ENCODE peak calls at places on chromosomes 5 and 9, in eight cellular contexts. One of them, this sample, is unnamed.

GRCh38 chr5:172637740-172638139 is 3.3 kb upstream of the NEURL1B start:
- ATAC-seq in T-cell: no peak
- ATAC-seq in stimulated activated naive CD8-positive, alpha-beta T cell treated with anti-CD3 and anti-CD28 coated beads, Interleukin-15, Interleukin-2, amounts not matched to agents 100 U/mL and 50 U/mL, for 24 hours: no peak
- ATAC-seq in foreskin keratinocyte: no peak
- ATAC-seq in gastroesophageal sphincter: no peak
- ATAC-seq in activated CD8-positive, alpha-beta T cell treated with anti-CD3 and anti-CD28 coated beads for 36 hours: no peak
- ATAC-seq in activated T-cell treated with anti-CD3 and anti-CD28 coated beads, Interleukin-2, amount 50 U/mL, for 72 hours: no peak
- ATAC-seq in natural killer cell: no peak
- ATAC-seq in this sample: no peak

GRCh38 chr9:16385590-16386578 is 484.6 kb downstream of the BNC2 start:
- ATAC-seq in foreskin keratinocyte: peak
- ATAC-seq in stimulated activated naive CD8-positive, alpha-beta T cell treated with anti-CD3 and anti-CD28 coated beads, Interleukin-15, Interleukin-2, amounts not matched to agents 100 U/mL and 50 U/mL, for 24 hours: no peak
- ATAC-seq in gastroesophageal sphincter: peak
- ATAC-seq in natural killer cell: no peak
- ATAC-seq in T-cell: no peak
- ATAC-seq in activated T-cell treated with anti-CD3 and anti-CD28 coated beads, Interleukin-2, amount 50 U/mL, for 72 hours: no peak
- ATAC-seq in activated CD8-positive, alpha-beta T cell treated with anti-CD3 and anti-CD28 coated beads for 36 hours: no peak
- ATAC-seq in this sample: no peak

GRCh38 chr5:139904566-139905400 is 109.2 kb downstream of the PSD2 start:
- ATAC-seq in activated CD8-positive, alpha-beta T cell treated with anti-CD3 and anti-CD28 coated beads for 36 hours: no peak
- ATAC-seq in activated T-cell treated with anti-CD3 and anti-CD28 coated beads, Interleukin-2, amount 50 U/mL, for 72 hours: no peak
- ATAC-seq in T-cell: no peak
- ATAC-seq in gastroesophageal sphincter: no peak
- ATAC-seq in stimulated activated naive CD8-positive, alpha-beta T cell treated with anti-CD3 and anti-CD28 coated beads, Interleukin-15, Interleukin-2, amounts not matched to agents 100 U/mL and 50 U/mL, for 24 hours: no peak
- ATAC-seq in natural killer cell: no peak
- ATAC-seq in foreskin keratinocyte: no peak
- ATAC-seq in this sample: no peak

GRCh38 chr5:134964359-134965270 is 3.1 kb upstream of the CATSPER3 start:
- ATAC-seq in foreskin keratinocyte: no peak
- ATAC-seq in stimulated activated naive CD8-positive, alpha-beta T cell treated with anti-CD3 and anti-CD28 coated beads, Interleukin-15, Interleukin-2, amounts not matched to agents 100 U/mL and 50 U/mL, for 24 hours: peak
- ATAC-seq in gastroesophageal sphincter: no peak
- ATAC-seq in activated T-cell treated with anti-CD3 and anti-CD28 coated beads, Interleukin-2, amount 50 U/mL, for 72 hours: peak
- ATAC-seq in T-cell: peak
- ATAC-seq in activated CD8-positive, alpha-beta T cell treated with anti-CD3 and anti-CD28 coated beads for 36 hours: peak
- ATAC-seq in natural killer cell: peak
- ATAC-seq in this sample: peak

GRCh38 chr9:137026828-137027227 is 1.2 kb downstream of the ABCA2 start:
- ATAC-seq in activated T-cell treated with anti-CD3 and anti-CD28 coated beads, Interleukin-2, amount 50 U/mL, for 72 hours: no peak
- ATAC-seq in activated CD8-positive, alpha-beta T cell treated with anti-CD3 and anti-CD28 coated beads for 36 hours: no peak
- ATAC-seq in stimulated activated naive CD8-positive, alpha-beta T cell treated with anti-CD3 and anti-CD28 coated beads, Interleukin-15, Interleukin-2, amounts not matched to agents 100 U/mL and 50 U/mL, for 24 hours: no peak
- ATAC-seq in T-cell: no peak
- ATAC-seq in foreskin keratinocyte: no peak
- ATAC-seq in natural killer cell: no peak
- ATAC-seq in gastroesophageal sphincter: no peak
- ATAC-seq in this sample: no peak

GRCh38 chr9:110099236-110099741 is 108.7 kb downstream of the C9orf152 start:
- ATAC-seq in activated T-cell treated with anti-CD3 and anti-CD28 coated beads, Interleukin-2, amount 50 U/mL, for 72 hours: no peak
- ATAC-seq in stimulated activated naive CD8-positive, alpha-beta T cell treated with anti-CD3 and anti-CD28 coated beads, Interleukin-15, Interleukin-2, amounts not matched to agents 100 U/mL and 50 U/mL, for 24 hours: no peak
- ATAC-seq in gastroesophageal sphincter: peak
- ATAC-seq in foreskin keratinocyte: peak
- ATAC-seq in activated CD8-positive, alpha-beta T cell treated with anti-CD3 and anti-CD28 coated beads for 36 hours: no peak
- ATAC-seq in natural killer cell: no peak
- ATAC-seq in T-cell: no peak
- ATAC-seq in this sample: no peak

GRCh38 chr9:127340721-127341120 is 56.2 kb upstream of the SLC2A8 start:
- ATAC-seq in foreskin keratinocyte: no peak
- ATAC-seq in activated CD8-positive, alpha-beta T cell treated with anti-CD3 and anti-CD28 coated beads for 36 hours: no peak
- ATAC-seq in gastroesophageal sphincter: peak
- ATAC-seq in activated T-cell treated with anti-CD3 and anti-CD28 coated beads, Interleukin-2, amount 50 U/mL, for 72 hours: no peak
- ATAC-seq in T-cell: no peak
- ATAC-seq in stimulated activated naive CD8-positive, alpha-beta T cell treated with anti-CD3 and anti-CD28 coated beads, Interleukin-15, Interleukin-2, amounts not matched to agents 100 U/mL and 50 U/mL, for 24 hours: no peak
- ATAC-seq in natural killer cell: no peak
- ATAC-seq in this sample: no peak

GRCh38 chr9:27361401-27361953 is 64.5 kb upstream of the EQTN start:
- ATAC-seq in activated T-cell treated with anti-CD3 and anti-CD28 coated beads, Interleukin-2, amount 50 U/mL, for 72 hours: no peak
- ATAC-seq in T-cell: no peak
- ATAC-seq in natural killer cell: no peak
- ATAC-seq in foreskin keratinocyte: no peak
- ATAC-seq in gastroesophageal sphincter: no peak
- ATAC-seq in activated CD8-positive, alpha-beta T cell treated with anti-CD3 and anti-CD28 coated beads for 36 hours: no peak
- ATAC-seq in stimulated activated naive CD8-positive, alpha-beta T cell treated with anti-CD3 and anti-CD28 coated beads, Interleukin-15, Interleukin-2, amounts not matched to agents 100 U/mL and 50 U/mL, for 24 hours: no peak
- ATAC-seq in this sample: no peak

GRCh38 chr5:132635873-132636272 is 22.1 kb upstream of the IL13 start:
- ATAC-seq in gastroesophageal sphincter: no peak
- ATAC-seq in T-cell: no peak
- ATAC-seq in activated CD8-positive, alpha-beta T cell treated with anti-CD3 and anti-CD28 coated beads for 36 hours: peak
- ATAC-seq in stimulated activated naive CD8-positive, alpha-beta T cell treated with anti-CD3 and anti-CD28 coated beads, Interleukin-15, Interleukin-2, amounts not matched to agents 100 U/mL and 50 U/mL, for 24 hours: peak
- ATAC-seq in natural killer cell: no peak
- ATAC-seq in foreskin keratinocyte: no peak
- ATAC-seq in activated T-cell treated with anti-CD3 and anti-CD28 coated beads, Interleukin-2, amount 50 U/mL, for 72 hours: peak
- ATAC-seq in this sample: peak

GRCh38 chr5:37810311-37810710 is 29.5 kb downstream of the GDNF start:
- ATAC-seq in foreskin keratinocyte: no peak
- ATAC-seq in stimulated activated naive CD8-positive, alpha-beta T cell treated with anti-CD3 and anti-CD28 coated beads, Interleukin-15, Interleukin-2, amounts not matched to agents 100 U/mL and 50 U/mL, for 24 hours: no peak
- ATAC-seq in T-cell: no peak
- ATAC-seq in activated CD8-positive, alpha-beta T cell treated with anti-CD3 and anti-CD28 coated beads for 36 hours: no peak
- ATAC-seq in natural killer cell: no peak
- ATAC-seq in gastroesophageal sphincter: no peak
- ATAC-seq in activated T-cell treated with anti-CD3 and anti-CD28 coated beads, Interleukin-2, amount 50 U/mL, for 72 hours: no peak
- ATAC-seq in this sample: no peak

GRCh38 chr5:5374034-5374715 is 48.3 kb upstream of the ICE1 start:
- ATAC-seq in activated T-cell treated with anti-CD3 and anti-CD28 coated beads, Interleukin-2, amount 50 U/mL, for 72 hours: no peak
- ATAC-seq in gastroesophageal sphincter: no peak
- ATAC-seq in activated CD8-positive, alpha-beta T cell treated with anti-CD3 and anti-CD28 coated beads for 36 hours: no peak
- ATAC-seq in stimulated activated naive CD8-positive, alpha-beta T cell treated with anti-CD3 and anti-CD28 coated beads, Interleukin-15, Interleukin-2, amounts not matched to agents 100 U/mL and 50 U/mL, for 24 hours: no peak
- ATAC-seq in natural killer cell: no peak
- ATAC-seq in foreskin keratinocyte: peak
- ATAC-seq in T-cell: no peak
- ATAC-seq in this sample: no peak

GRCh38 chr5:176647870-176648466 is 684 bp downstream of the TSPAN17 start:
- ATAC-seq in T-cell: no peak
- ATAC-seq in activated CD8-positive, alpha-beta T cell treated with anti-CD3 and anti-CD28 coated beads for 36 hours: no peak
- ATAC-seq in foreskin keratinocyte: peak
- ATAC-seq in stimulated activated naive CD8-positive, alpha-beta T cell treated with anti-CD3 and anti-CD28 coated beads, Interleukin-15, Interleukin-2, amounts not matched to agents 100 U/mL and 50 U/mL, for 24 hours: no peak
- ATAC-seq in gastroesophageal sphincter: no peak
- ATAC-seq in activated T-cell treated with anti-CD3 and anti-CD28 coated beads, Interleukin-2, amount 50 U/mL, for 72 hours: no peak
- ATAC-seq in natural killer cell: no peak
- ATAC-seq in this sample: no peak

GRCh38 chr5:151383011-151383410 is 35.7 kb upstream of the SLC36A2 start:
- ATAC-seq in foreskin keratinocyte: peak
- ATAC-seq in gastroesophageal sphincter: no peak
- ATAC-seq in natural killer cell: no peak
- ATAC-seq in T-cell: no peak
- ATAC-seq in stimulated activated naive CD8-positive, alpha-beta T cell treated with anti-CD3 and anti-CD28 coated beads, Interleukin-15, Interleukin-2, amounts not matched to agents 100 U/mL and 50 U/mL, for 24 hours: no peak
- ATAC-seq in activated CD8-positive, alpha-beta T cell treated with anti-CD3 and anti-CD28 coated beads for 36 hours: no peak
- ATAC-seq in activated T-cell treated with anti-CD3 and anti-CD28 coated beads, Interleukin-2, amount 50 U/mL, for 72 hours: no peak
- ATAC-seq in this sample: no peak

GRCh38 chr5:1078206-1078605 is 33.7 kb downstream of the SLC12A7 start:
- ATAC-seq in activated T-cell treated with anti-CD3 and anti-CD28 coated beads, Interleukin-2, amount 50 U/mL, for 72 hours: no peak
- ATAC-seq in natural killer cell: no peak
- ATAC-seq in activated CD8-positive, alpha-beta T cell treated with anti-CD3 and anti-CD28 coated beads for 36 hours: no peak
- ATAC-seq in stimulated activated naive CD8-positive, alpha-beta T cell treated with anti-CD3 and anti-CD28 coated beads, Interleukin-15, Interleukin-2, amounts not matched to agents 100 U/mL and 50 U/mL, for 24 hours: no peak
- ATAC-seq in T-cell: no peak
- ATAC-seq in gastroesophageal sphincter: no peak
- ATAC-seq in foreskin keratinocyte: no peak
- ATAC-seq in this sample: no peak

GRCh38 chr5:73228052-73228451 is 55.1 kb downstream of the TMEM174 start:
- ATAC-seq in activated T-cell treated with anti-CD3 and anti-CD28 coated beads, Interleukin-2, amount 50 U/mL, for 72 hours: no peak
- ATAC-seq in natural killer cell: no peak
- ATAC-seq in stimulated activated naive CD8-positive, alpha-beta T cell treated with anti-CD3 and anti-CD28 coated beads, Interleukin-15, Interleukin-2, amounts not matched to agents 100 U/mL and 50 U/mL, for 24 hours: no peak
- ATAC-seq in T-cell: no peak
- ATAC-seq in foreskin keratinocyte: no peak
- ATAC-seq in gastroesophageal sphincter: no peak
- ATAC-seq in activated CD8-positive, alpha-beta T cell treated with anti-CD3 and anti-CD28 coated beads for 36 hours: no peak
- ATAC-seq in this sample: no peak

GRCh38 chr5:42250-42649 is 49.7 kb upstream of the PLEKHG4B start:
- ATAC-seq in activated CD8-positive, alpha-beta T cell treated with anti-CD3 and anti-CD28 coated beads for 36 hours: no peak
- ATAC-seq in T-cell: no peak
- ATAC-seq in foreskin keratinocyte: peak
- ATAC-seq in stimulated activated naive CD8-positive, alpha-beta T cell treated with anti-CD3 and anti-CD28 coated beads, Interleukin-15, Interleukin-2, amounts not matched to agents 100 U/mL and 50 U/mL, for 24 hours: no peak
- ATAC-seq in gastroesophageal sphincter: no peak
- ATAC-seq in activated T-cell treated with anti-CD3 and anti-CD28 coated beads, Interleukin-2, amount 50 U/mL, for 72 hours: no peak
- ATAC-seq in natural killer cell: no peak
- ATAC-seq in this sample: no peak

GRCh38 chr9:77839459-77840140 is 191.5 kb upstream of the GNA14 start:
- ATAC-seq in natural killer cell: no peak
- ATAC-seq in stimulated activated naive CD8-positive, alpha-beta T cell treated with anti-CD3 and anti-CD28 coated beads, Interleukin-15, Interleukin-2, amounts not matched to agents 100 U/mL and 50 U/mL, for 24 hours: no peak
- ATAC-seq in activated CD8-positive, alpha-beta T cell treated with anti-CD3 and anti-CD28 coated beads for 36 hours: no peak
- ATAC-seq in T-cell: no peak
- ATAC-seq in activated T-cell treated with anti-CD3 and anti-CD28 coated beads, Interleukin-2, amount 50 U/mL, for 72 hours: no peak
- ATAC-seq in gastroesophageal sphincter: peak
- ATAC-seq in foreskin keratinocyte: no peak
- ATAC-seq in this sample: no peak

GRCh38 chr5:32076699-32077695 is 97.1 kb downstream of the GOLPH3 start:
- ATAC-seq in activated T-cell treated with anti-CD3 and anti-CD28 coated beads, Interleukin-2, amount 50 U/mL, for 72 hours: no peak
- ATAC-seq in natural killer cell: peak
- ATAC-seq in activated CD8-positive, alpha-beta T cell treated with anti-CD3 and anti-CD28 coated beads for 36 hours: no peak
- ATAC-seq in stimulated activated naive CD8-positive, alpha-beta T cell treated with anti-CD3 and anti-CD28 coated beads, Interleukin-15, Interleukin-2, amounts not matched to agents 100 U/mL and 50 U/mL, for 24 hours: no peak
- ATAC-seq in foreskin keratinocyte: peak
- ATAC-seq in gastroesophageal sphincter: no peak
- ATAC-seq in T-cell: no peak
- ATAC-seq in this sample: no peak

GRCh38 chr5:36363101-36363500 is 61.4 kb upstream of the RANBP3L start:
- ATAC-seq in activated CD8-positive, alpha-beta T cell treated with anti-CD3 and anti-CD28 coated beads for 36 hours: no peak
- ATAC-seq in stimulated activated naive CD8-positive, alpha-beta T cell treated with anti-CD3 and anti-CD28 coated beads, Interleukin-15, Interleukin-2, amounts not matched to agents 100 U/mL and 50 U/mL, for 24 hours: no peak
- ATAC-seq in T-cell: no peak
- ATAC-seq in gastroesophageal sphincter: no peak
- ATAC-seq in natural killer cell: no peak
- ATAC-seq in activated T-cell treated with anti-CD3 and anti-CD28 coated beads, Interleukin-2, amount 50 U/mL, for 72 hours: no peak
- ATAC-seq in foreskin keratinocyte: peak
- ATAC-seq in this sample: no peak

GRCh38 chr9:71909887-71910601 is 949 bp downstream of the ABHD17B start:
- ATAC-seq in activated T-cell treated with anti-CD3 and anti-CD28 coated beads, Interleukin-2, amount 50 U/mL, for 72 hours: no peak
- ATAC-seq in foreskin keratinocyte: no peak
- ATAC-seq in stimulated activated naive CD8-positive, alpha-beta T cell treated with anti-CD3 and anti-CD28 coated beads, Interleukin-15, Interleukin-2, amounts not matched to agents 100 U/mL and 50 U/mL, for 24 hours: no peak
- ATAC-seq in natural killer cell: no peak
- ATAC-seq in T-cell: no peak
- ATAC-seq in gastroesophageal sphincter: peak
- ATAC-seq in activated CD8-positive, alpha-beta T cell treated with anti-CD3 and anti-CD28 coated beads for 36 hours: no peak
- ATAC-seq in this sample: no peak

GRCh38 chr9:69719368-69719767 is 40.4 kb downstream of the PTAR1 start:
- ATAC-seq in foreskin keratinocyte: no peak
- ATAC-seq in activated CD8-positive, alpha-beta T cell treated with anti-CD3 and anti-CD28 coated beads for 36 hours: no peak
- ATAC-seq in natural killer cell: no peak
- ATAC-seq in T-cell: no peak
- ATAC-seq in gastroesophageal sphincter: no peak
- ATAC-seq in stimulated activated naive CD8-positive, alpha-beta T cell treated with anti-CD3 and anti-CD28 coated beads, Interleukin-15, Interleukin-2, amounts not matched to agents 100 U/mL and 50 U/mL, for 24 hours: no peak
- ATAC-seq in activated T-cell treated with anti-CD3 and anti-CD28 coated beads, Interleukin-2, amount 50 U/mL, for 72 hours: no peak
- ATAC-seq in this sample: no peak

GRCh38 chr5:44329716-44330115 is 59.5 kb downstream of the FGF10 start:
- ATAC-seq in stimulated activated naive CD8-positive, alpha-beta T cell treated with anti-CD3 and anti-CD28 coated beads, Interleukin-15, Interleukin-2, amounts not matched to agents 100 U/mL and 50 U/mL, for 24 hours: no peak
- ATAC-seq in natural killer cell: no peak
- ATAC-seq in foreskin keratinocyte: no peak
- ATAC-seq in activated T-cell treated with anti-CD3 and anti-CD28 coated beads, Interleukin-2, amount 50 U/mL, for 72 hours: no peak
- ATAC-seq in gastroesophageal sphincter: no peak
- ATAC-seq in T-cell: no peak
- ATAC-seq in activated CD8-positive, alpha-beta T cell treated with anti-CD3 and anti-CD28 coated beads for 36 hours: no peak
- ATAC-seq in this sample: no peak

GRCh38 chr5:160480652-160481051 is 59.0 kb downstream of the PTTG1 start:
- ATAC-seq in activated T-cell treated with anti-CD3 and anti-CD28 coated beads, Interleukin-2, amount 50 U/mL, for 72 hours: no peak
- ATAC-seq in foreskin keratinocyte: no peak
- ATAC-seq in activated CD8-positive, alpha-beta T cell treated with anti-CD3 and anti-CD28 coated beads for 36 hours: no peak
- ATAC-seq in natural killer cell: no peak
- ATAC-seq in stimulated activated naive CD8-positive, alpha-beta T cell treated with anti-CD3 and anti-CD28 coated beads, Interleukin-15, Interleukin-2, amounts not matched to agents 100 U/mL and 50 U/mL, for 24 hours: no peak
- ATAC-seq in T-cell: no peak
- ATAC-seq in gastroesophageal sphincter: no peak
- ATAC-seq in this sample: no peak

GRCh38 chr9:70921126-70921525 is 200.3 kb downstream of the TRPM3 start:
- ATAC-seq in T-cell: no peak
- ATAC-seq in activated T-cell treated with anti-CD3 and anti-CD28 coated beads, Interleukin-2, amount 50 U/mL, for 72 hours: no peak
- ATAC-seq in activated CD8-positive, alpha-beta T cell treated with anti-CD3 and anti-CD28 coated beads for 36 hours: no peak
- ATAC-seq in natural killer cell: no peak
- ATAC-seq in gastroesophageal sphincter: no peak
- ATAC-seq in stimulated activated naive CD8-positive, alpha-beta T cell treated with anti-CD3 and anti-CD28 coated beads, Interleukin-15, Interleukin-2, amounts not matched to agents 100 U/mL and 50 U/mL, for 24 hours: no peak
- ATAC-seq in foreskin keratinocyte: peak
- ATAC-seq in this sample: no peak

GRCh38 chr9:128607642-128608350 is 48.9 kb downstream of the DYNC2I2 start:
- ATAC-seq in T-cell: no peak
- ATAC-seq in activated T-cell treated with anti-CD3 and anti-CD28 coated beads, Interleukin-2, amount 50 U/mL, for 72 hours: no peak
- ATAC-seq in stimulated activated naive CD8-positive, alpha-beta T cell treated with anti-CD3 and anti-CD28 coated beads, Interleukin-15, Interleukin-2, amounts not matched to agents 100 U/mL and 50 U/mL, for 24 hours: no peak
- ATAC-seq in foreskin keratinocyte: no peak
- ATAC-seq in gastroesophageal sphincter: peak
- ATAC-seq in natural killer cell: no peak
- ATAC-seq in activated CD8-positive, alpha-beta T cell treated with anti-CD3 and anti-CD28 coated beads for 36 hours: no peak
- ATAC-seq in this sample: no peak

GRCh38 chr5:152560508-152561137 is 155.5 kb upstream of the NMUR2 start:
- ATAC-seq in activated T-cell treated with anti-CD3 and anti-CD28 coated beads, Interleukin-2, amount 50 U/mL, for 72 hours: no peak
- ATAC-seq in activated CD8-positive, alpha-beta T cell treated with anti-CD3 and anti-CD28 coated beads for 36 hours: no peak
- ATAC-seq in T-cell: no peak
- ATAC-seq in natural killer cell: peak
- ATAC-seq in stimulated activated naive CD8-positive, alpha-beta T cell treated with anti-CD3 and anti-CD28 coated beads, Interleukin-15, Interleukin-2, amounts not matched to agents 100 U/mL and 50 U/mL, for 24 hours: no peak
- ATAC-seq in foreskin keratinocyte: peak
- ATAC-seq in gastroesophageal sphincter: no peak
- ATAC-seq in this sample: no peak

GRCh38 chr9:124054671-124055212 is 43.2 kb downstream of the LHX2 start:
- ATAC-seq in natural killer cell: peak
- ATAC-seq in stimulated activated naive CD8-positive, alpha-beta T cell treated with anti-CD3 and anti-CD28 coated beads, Interleukin-15, Interleukin-2, amounts not matched to agents 100 U/mL and 50 U/mL, for 24 hours: peak
- ATAC-seq in foreskin keratinocyte: peak
- ATAC-seq in activated CD8-positive, alpha-beta T cell treated with anti-CD3 and anti-CD28 coated beads for 36 hours: peak
- ATAC-seq in T-cell: no peak
- ATAC-seq in gastroesophageal sphincter: no peak
- ATAC-seq in activated T-cell treated with anti-CD3 and anti-CD28 coated beads, Interleukin-2, amount 50 U/mL, for 72 hours: peak
- ATAC-seq in this sample: peak

GRCh38 chr5:54733101-54733500 is 215.5 kb downstream of the SNX18 start:
- ATAC-seq in gastroesophageal sphincter: no peak
- ATAC-seq in T-cell: no peak
- ATAC-seq in activated CD8-positive, alpha-beta T cell treated with anti-CD3 and anti-CD28 coated beads for 36 hours: no peak
- ATAC-seq in foreskin keratinocyte: no peak
- ATAC-seq in activated T-cell treated with anti-CD3 and anti-CD28 coated beads, Interleukin-2, amount 50 U/mL, for 72 hours: no peak
- ATAC-seq in natural killer cell: no peak
- ATAC-seq in stimulated activated naive CD8-positive, alpha-beta T cell treated with anti-CD3 and anti-CD28 coated beads, Interleukin-15, Interleukin-2, amounts not matched to agents 100 U/mL and 50 U/mL, for 24 hours: no peak
- ATAC-seq in this sample: no peak

GRCh38 chr5:21663082-21663481 is 1190.1 kb downstream of the CDH12 start:
- ATAC-seq in activated CD8-positive, alpha-beta T cell treated with anti-CD3 and anti-CD28 coated beads for 36 hours: no peak
- ATAC-seq in foreskin keratinocyte: peak
- ATAC-seq in natural killer cell: no peak
- ATAC-seq in activated T-cell treated with anti-CD3 and anti-CD28 coated beads, Interleukin-2, amount 50 U/mL, for 72 hours: no peak
- ATAC-seq in gastroesophageal sphincter: no peak
- ATAC-seq in T-cell: no peak
- ATAC-seq in stimulated activated naive CD8-positive, alpha-beta T cell treated with anti-CD3 and anti-CD28 coated beads, Interleukin-15, Interleukin-2, amounts not matched to agents 100 U/mL and 50 U/mL, for 24 hours: no peak
- ATAC-seq in this sample: no peak

This sample was measured in activated T-helper 17 cell treated with anti-CD3 and anti-CD28 coated beads, Interleukin-2, amount 50 U/mL, for 72 hours.